ENCODE peak calls at places on chromosome 11, in seven cellular contexts. R, B, T, I, P, W and Z are unnamed samples.

GRCh38 chr11:5600374-5600851 is 4.0 kb downstream of the TRIM6 start:
- DNase-seq in W (peak), T (peak), P (peak), I (no peak), B (peak), R (peak), Z (no peak)

GRCh38 chr11:12276831-12277475 is 100.4 kb upstream of the PARVA start:
- DNase-seq in W (no peak), B (no peak), P (no peak), T (no peak), I (no peak), R (no peak), Z (no peak)

GRCh38 chr11:115623021-115623451 is 118.8 kb upstream of the CADM1 start:
- DNase-seq in P (no peak), R (no peak), T (no peak), B (peak), I (no peak), W (no peak), Z (no peak)

GRCh38 chr11:133443361-133443760 is 88.9 kb downstream of the OPCML start:
- DNase-seq in R (no peak), P (no peak), W (no peak), I (no peak), B (no peak), T (no peak), Z (peak)

GRCh38 chr11:67277231-67277961 is 11.1 kb downstream of the GRK2 start:
- DNase-seq in I (no peak), W (peak), P (no peak), T (peak), R (peak), B (peak), Z (peak)

GRCh38 chr11:132022718-132023117 is 652.3 kb downstream of the NTM start:
- DNase-seq in W (no peak), P (no peak), I (no peak), T (no peak), B (peak), R (no peak), Z (no peak)

GRCh38 chr11:28837599-28837998 is 729.4 kb downstream of the METTL15 start:
- DNase-seq in W (no peak), P (no peak), T (no peak), R (no peak), B (no peak), I (no peak), Z (no peak)

GRCh38 chr11:122020902-122021301 is 95.1 kb downstream of the BLID start:
- DNase-seq in B (no peak), P (no peak), T (no peak), W (no peak), R (no peak), I (no peak), Z (no peak)

GRCh38 chr11:17526931-17527660 is 17.1 kb downstream of the USH1C start:
- DNase-seq in T (no peak), P (no peak), B (no peak), W (no peak), I (no peak), R (no peak), Z (no peak)

GRCh38 chr11:9884601-9885000 is 220.7 kb downstream of the SWAP70 start:
- DNase-seq in B (no peak), W (no peak), T (no peak), P (no peak), I (no peak), R (no peak), Z (no peak)

GRCh38 chr11:103109818-103110388 is 677 bp downstream of the DYNC2H1 start:
- DNase-seq in I (no peak), R (no peak), P (no peak), B (no peak), W (peak), T (no peak), Z (no peak)

GRCh38 chr11:27084407-27084985 is 43.9 kb downstream of the BBOX1 start:
- DNase-seq in W (no peak), B (peak), P (no peak), T (no peak), I (no peak), R (no peak), Z (no peak)